ENCODE peak calls at places on chromosomes 2 and 18, in five cellular contexts. One of them, this sample, is unnamed. For H3K27me3, the result is how much of the 10 kb centered on the place peaks cover.

GRCh38 chr2:203913947-203914346 is 22.6 kb upstream of the ICOS start:
- DNase-seq in heart left ventricle: no peak
- DNase-seq in esophagus squamous epithelium: no peak
- DNase-seq in esophagus muscularis mucosa: no peak
- DNase-seq in adrenal gland: no peak
- DNase-seq in this sample: peak

GRCh38 chr2:235160281-235160805 is 208.5 kb downstream of the SH3BP4 start:
- DNase-seq in heart left ventricle: no peak
- DNase-seq in esophagus squamous epithelium: no peak
- DNase-seq in esophagus muscularis mucosa: no peak
- DNase-seq in adrenal gland: no peak
- DNase-seq in this sample: no peak

GRCh38 chr18:24475926-24476589 is 15.6 kb downstream of the HRH4 start:
- DNase-seq in heart left ventricle: no peak
- DNase-seq in esophagus squamous epithelium: no peak
- DNase-seq in esophagus muscularis mucosa: no peak
- DNase-seq in adrenal gland: no peak
- DNase-seq in this sample: no peak

GRCh38 chr2:97707428-97708380 is 5.7 kb upstream of the ZAP70 start:
- DNase-seq in heart left ventricle: no peak
- DNase-seq in esophagus squamous epithelium: no peak
- DNase-seq in esophagus muscularis mucosa: no peak
- DNase-seq in adrenal gland: no peak
- DNase-seq in this sample: no peak

GRCh38 chr2:4091013-4091412 is 387.6 kb downstream of the DCDC2C start:
- DNase-seq in heart left ventricle: no peak
- DNase-seq in esophagus squamous epithelium: no peak
- DNase-seq in esophagus muscularis mucosa: peak
- DNase-seq in adrenal gland: no peak
- DNase-seq in this sample: no peak

GRCh38 chr2:208370881-208371633 is 35.5 kb upstream of the PTH2R start:
- DNase-seq in heart left ventricle: no peak
- DNase-seq in esophagus squamous epithelium: no peak
- DNase-seq in esophagus muscularis mucosa: no peak
- DNase-seq in adrenal gland: no peak
- DNase-seq in this sample: no peak

GRCh38 chr2:12928706-12929291 is 212.1 kb downstream of the TRIB2 start:
- DNase-seq in heart left ventricle: no peak
- DNase-seq in esophagus squamous epithelium: no peak
- DNase-seq in esophagus muscularis mucosa: no peak
- DNase-seq in adrenal gland: no peak
- DNase-seq in this sample: no peak

GRCh38 chr2:174336403-174337336 is 1.9 kb downstream of the SP9 start:
- DNase-seq in heart left ventricle: no peak
- DNase-seq in esophagus squamous epithelium: no peak
- DNase-seq in esophagus muscularis mucosa: no peak
- DNase-seq in adrenal gland: no peak
- DNase-seq in this sample: peak

GRCh38 chr2:2828774-2829368 is 497.8 kb upstream of the MYT1L start:
- DNase-seq in heart left ventricle: no peak
- DNase-seq in esophagus squamous epithelium: no peak
- DNase-seq in esophagus muscularis mucosa: no peak
- DNase-seq in adrenal gland: no peak
- DNase-seq in this sample: no peak

GRCh38 chr18:32771169-32771751 is 1.6 kb downstream of the KLHL14 start:
- DNase-seq in heart left ventricle: no peak
- DNase-seq in esophagus squamous epithelium: no peak
- DNase-seq in esophagus muscularis mucosa: no peak
- DNase-seq in adrenal gland: peak
- DNase-seq in this sample: peak

GRCh38 chr2:9638532-9638931 is 7.7 kb upstream of the YWHAQ start:
- DNase-seq in heart left ventricle: peak
- DNase-seq in esophagus squamous epithelium: no peak
- DNase-seq in esophagus muscularis mucosa: peak
- DNase-seq in adrenal gland: peak
- DNase-seq in this sample: no peak

GRCh38 chr2:62826141-62826540 is 120.6 kb downstream of the EHBP1 start:
- DNase-seq in heart left ventricle: no peak
- DNase-seq in esophagus squamous epithelium: no peak
- DNase-seq in esophagus muscularis mucosa: no peak
- DNase-seq in adrenal gland: no peak
- DNase-seq in this sample: no peak

DNA sequence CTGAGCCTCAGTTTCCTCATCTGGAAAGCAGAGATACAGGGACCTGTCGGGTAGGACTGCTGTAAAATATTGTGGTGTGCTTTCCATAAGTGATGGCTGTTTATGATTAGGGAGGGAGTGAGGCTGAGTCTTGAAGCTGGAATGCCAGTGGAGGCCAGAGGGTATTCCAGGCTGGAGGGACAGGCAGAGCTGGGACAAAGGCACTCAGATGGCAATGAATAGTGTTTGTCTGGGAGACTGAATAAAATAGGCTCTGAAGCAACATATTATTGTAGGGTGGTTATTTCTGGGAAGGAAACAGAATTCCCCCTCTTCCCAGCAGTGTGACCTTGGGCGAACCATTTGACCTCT is 120.7 kb downstream of the INHBB start:
- DNase-seq in heart left ventricle: no peak
- DNase-seq in esophagus squamous epithelium: no peak
- DNase-seq in esophagus muscularis mucosa: no peak
- DNase-seq in adrenal gland: no peak
- DNase-seq in this sample: peak
- H3K27me3 ChIP-seq in heart left ventricle: under half
- H3K27me3 ChIP-seq in esophagus squamous epithelium: under half
- H3K27me3 ChIP-seq in esophagus muscularis mucosa: under half
- H3K27me3 ChIP-seq in adrenal gland: under half
- H3K27me3 ChIP-seq in this sample: under half

GRCh38 chr2:65396348-65397026 is 35.9 kb downstream of the SPRED2 start:
- DNase-seq in heart left ventricle: no peak
- DNase-seq in esophagus squamous epithelium: no peak
- DNase-seq in esophagus muscularis mucosa: no peak
- DNase-seq in adrenal gland: no peak
- DNase-seq in this sample: no peak
- H3K4me3 ChIP-seq in heart left ventricle: no peak
- H3K4me3 ChIP-seq in esophagus squamous epithelium: no peak
- H3K4me3 ChIP-seq in esophagus muscularis mucosa: no peak
- H3K4me3 ChIP-seq in adrenal gland: no peak
- H3K4me3 ChIP-seq in this sample: no peak

DNA sequence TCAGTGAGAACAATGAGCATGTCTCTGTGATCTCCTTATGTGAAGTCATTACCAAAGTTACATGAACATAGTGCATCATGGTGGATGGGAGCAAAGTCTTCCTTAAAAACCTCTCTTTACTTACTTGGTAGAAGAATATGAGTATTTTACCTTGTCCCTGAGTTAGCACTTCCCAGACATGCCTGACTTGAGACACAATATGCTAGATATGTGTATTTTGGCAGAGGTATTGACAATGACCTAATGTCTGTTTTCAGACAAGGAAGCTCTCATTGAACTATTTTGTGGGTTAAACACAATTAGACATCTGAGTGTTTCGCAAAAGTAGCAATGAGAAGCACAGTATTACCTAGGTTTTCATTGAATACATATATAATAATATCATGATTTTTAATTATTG is 99.1 kb upstream of the MC4R start:
- DNase-seq in heart left ventricle: no peak
- DNase-seq in esophagus squamous epithelium: no peak
- DNase-seq in esophagus muscularis mucosa: no peak
- DNase-seq in adrenal gland: no peak
- DNase-seq in this sample: no peak
- H3K27me3 ChIP-seq in heart left ventricle: under half
- H3K27me3 ChIP-seq in esophagus squamous epithelium: under half
- H3K27me3 ChIP-seq in esophagus muscularis mucosa: under half
- H3K27me3 ChIP-seq in adrenal gland: under half
- H3K27me3 ChIP-seq in this sample: under half

DNA sequence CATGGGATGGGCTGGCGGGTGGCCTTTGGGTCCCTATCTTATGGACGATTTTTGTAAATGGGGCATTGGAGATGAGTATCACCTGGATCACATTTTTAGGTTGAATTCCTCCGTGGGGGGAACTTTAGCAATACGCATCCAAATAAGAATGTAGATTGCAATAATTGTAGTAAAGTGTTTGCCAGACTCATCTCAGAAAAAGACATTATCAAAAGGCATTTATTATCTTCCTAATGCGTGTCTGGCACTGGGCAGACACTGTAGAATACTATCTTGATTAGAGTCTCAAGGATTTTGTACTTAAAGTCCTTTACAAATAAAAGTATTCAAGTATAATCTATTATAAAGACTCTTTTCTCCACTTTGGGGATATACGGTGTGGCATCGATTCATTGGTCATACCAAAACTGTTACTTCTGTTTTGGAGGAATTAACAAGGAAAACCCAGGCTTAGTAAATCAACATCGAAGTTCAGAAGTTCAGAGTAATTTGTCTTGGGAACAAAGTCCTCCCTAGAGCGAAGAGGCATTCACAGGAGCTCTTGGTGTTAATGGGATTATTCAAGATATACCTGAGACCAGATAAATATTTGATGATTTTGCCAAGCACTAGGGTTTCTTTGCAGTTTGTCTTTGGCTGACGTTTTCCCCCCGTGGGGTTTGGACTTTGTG is 568 bp upstream of the ACKR3 start:
- DNase-seq in heart left ventricle: no peak
- DNase-seq in esophagus squamous epithelium: no peak
- DNase-seq in esophagus muscularis mucosa: no peak
- DNase-seq in adrenal gland: no peak
- DNase-seq in this sample: no peak
- H3K4me3 ChIP-seq in heart left ventricle: peak
- H3K4me3 ChIP-seq in esophagus squamous epithelium: peak
- H3K4me3 ChIP-seq in esophagus muscularis mucosa: peak
- H3K4me3 ChIP-seq in adrenal gland: no peak
- H3K4me3 ChIP-seq in this sample: no peak

GRCh38 chr2:95021847-95022246 is 3.7 kb upstream of the MAL start:
- DNase-seq in heart left ventricle: no peak
- DNase-seq in esophagus squamous epithelium: no peak
- DNase-seq in esophagus muscularis mucosa: no peak
- DNase-seq in adrenal gland: no peak
- DNase-seq in this sample: no peak
- H3K27me3 ChIP-seq in heart left ventricle: under half
- H3K27me3 ChIP-seq in esophagus squamous epithelium: under half
- H3K27me3 ChIP-seq in esophagus muscularis mucosa: half or more
- H3K27me3 ChIP-seq in adrenal gland: under half
- H3K27me3 ChIP-seq in this sample: under half

This sample was measured in HAP-1.